ENCODE peak calls at places on chromosomes 13 and 19, in ten cellular contexts. E is GM06990; A is caudate nucleus; Y is retina; U is tibial nerve; C is epithelial cell of esophagus; H is AG04449; X is A172; S is progenitor cell of endocrine pancreas; L is effector memory CD4-positive, alpha-beta T cell. M is an unnamed sample.

GRCh38 chr19:56637976-56638555 is 4.9 kb upstream of the SMIM17 start:
- DNase-seq in S (peak), U (no peak), E (no peak), L (peak), A (peak), H (peak), Y (peak), X (peak), C (peak), M (no peak)

GRCh38 chr13:43908156-43909126 is 28.7 kb downstream of the LACC1 start:
- DNase-seq in A (no peak), Y (peak), C (peak), L (no peak), E (no peak), U (no peak), X (peak), S (no peak), H (peak), M (no peak)

GRCh38 chr13:53821632-53822031 is 793.0 kb downstream of the OLFM4 start:
- DNase-seq in Y (peak), U (no peak), A (no peak), X (no peak), H (no peak), L (no peak), E (no peak), C (no peak), S (no peak), M (peak)

GRCh38 chr13:24106429-24106828 is 54.1 kb upstream of the SPATA13 start:
- DNase-seq in E (no peak), X (no peak), Y (no peak), L (no peak), S (no peak), C (no peak), U (no peak), H (no peak), A (peak), M (no peak)

GRCh38 chr19:2668188-2668763 is 34.2 kb downstream of the GNG7 start:
- DNase-seq in S (no peak), L (no peak), A (peak), X (no peak), U (no peak), E (no peak), Y (no peak), C (no peak), H (no peak), M (no peak)

GRCh38 chr19:12938536-12939291 is at the start of gene CALR:
- DNase-seq in E (no peak), C (peak), U (no peak), A (no peak), H (no peak), X (peak), S (no peak), L (no peak), Y (peak), M (no peak)

GRCh38 chr19:39878398-39878797 is 32.2 kb upstream of the FBL start:
- DNase-seq in X (no peak), U (no peak), H (no peak), S (no peak), Y (no peak), L (no peak), E (no peak), C (no peak), A (no peak), M (no peak)

GRCh38 chr13:74767031-74767430 is 632.8 kb upstream of the KLF12 start:
- DNase-seq in X (no peak), C (peak), Y (no peak), S (no peak), E (no peak), A (no peak), U (no peak), H (no peak), L (no peak), M (no peak)

GRCh38 chr19:53388168-53388567 is 6.8 kb upstream of the ZNF765 start:
- DNase-seq in S (no peak), X (no peak), H (no peak), U (no peak), L (no peak), E (no peak), Y (no peak), C (no peak), A (no peak), M (no peak)

GRCh38 chr13:33285420-33286124 is at the start of gene STARD13:
- DNase-seq in A (peak), S (peak), L (no peak), U (peak), X (peak), H (peak), C (peak), E (peak), Y (peak), M (peak)

GRCh38 chr13:46866150-46866549 is 30.7 kb downstream of the HTR2A start:
- DNase-seq in U (no peak), X (peak), A (peak), Y (no peak), H (no peak), L (no peak), S (peak), E (no peak), C (peak), M (peak)

GRCh38 chr13:26679411-26679810 is 81.2 kb downstream of the GPR12 start:
- DNase-seq in L (no peak), A (no peak), S (no peak), C (peak), Y (peak), E (no peak), U (no peak), X (peak), H (peak), M (no peak)

GRCh38 chr19:49374665-49375434 is 11.2 kb downstream of the DKKL1 start:
- DNase-seq in Y (no peak), H (no peak), U (no peak), S (no peak), A (no peak), C (no peak), E (no peak), L (no peak), X (no peak), M (no peak)

GRCh38 chr19:46217476-46217875 is 12.1 kb upstream of the IGFL1 start:
- DNase-seq in Y (no peak), H (no peak), S (no peak), X (no peak), L (no peak), A (no peak), C (no peak), U (no peak), E (no peak), M (no peak)

GRCh38 chr19:40265055-40265762 is 19.9 kb downstream of the AKT2 start:
- DNase-seq in C (no peak), H (no peak), E (no peak), U (no peak), A (no peak), L (no peak), X (no peak), S (no peak), Y (no peak), M (no peak)

GRCh38 chr19:34962281-34962944 is 1.6 kb downstream of the ZNF792 start:
- DNase-seq in E (no peak), Y (no peak), L (peak), U (no peak), S (no peak), C (no peak), A (no peak), H (no peak), X (peak), M (no peak)

GRCh38 chr13:103542648-103543047 is 476.4 kb upstream of the SLC10A2 start:
- DNase-seq in S (no peak), Y (no peak), L (no peak), X (no peak), U (no peak), A (no peak), C (no peak), H (no peak), E (no peak), M (no peak)

GRCh38 chr13:99432637-99433542 is 68.4 kb upstream of the TM9SF2 start:
- DNase-seq in E (peak), C (peak), Y (peak), U (peak), H (peak), S (no peak), A (peak), L (peak), X (peak), M (no peak)

GRCh38 chr13:37127706-37128241 is 22.3 kb upstream of the CSNK1A1L start:
- DNase-seq in L (no peak), X (no peak), H (peak), Y (no peak), E (no peak), A (peak), C (peak), S (no peak), U (no peak), M (no peak)

GRCh38 chr13:103238441-103238840 is 172.2 kb upstream of the SLC10A2 start:
- DNase-seq in E (no peak), Y (no peak), U (no peak), C (no peak), X (no peak), L (no peak), S (no peak), A (no peak), H (no peak), M (no peak)

GRCh38 chr13:30112602-30113435 is 194.5 kb downstream of the KATNAL1 start:
- DNase-seq in X (peak), S (peak), C (peak), L (peak), U (peak), E (no peak), Y (peak), A (peak), H (peak), M (peak)

GRCh38 chr19:4930664-4931063 is 21.4 kb downstream of the UHRF1 start:
- DNase-seq in S (no peak), H (no peak), E (no peak), Y (peak), C (no peak), L (no peak), X (peak), U (no peak), A (no peak), M (no peak)

GRCh38 chr13:39016789-39017188 is 21.1 kb downstream of the PROSER1 start:
- DNase-seq in X (peak), C (peak), H (no peak), A (no peak), Y (peak), E (no peak), L (no peak), U (no peak), S (no peak), M (peak)

GRCh38 chr19:13083627-13084026 is 19.0 kb downstream of the LYL1 start:
- DNase-seq in U (no peak), C (no peak), Y (no peak), H (no peak), S (no peak), L (no peak), X (no peak), E (no peak), A (peak), M (no peak)

GRCh38 chr13:51729853-51730553 is 74.0 kb downstream of the DHRS12 start:
- DNase-seq in C (peak), H (peak), L (no peak), E (no peak), Y (no peak), X (peak), A (no peak), S (no peak), U (no peak), M (no peak)

GRCh38 chr19:7540761-7541480 is 5.4 kb downstream of the PNPLA6 start:
- DNase-seq in L (no peak), Y (no peak), A (no peak), E (no peak), U (no peak), S (no peak), H (no peak), X (peak), C (peak), M (peak)

GRCh38 chr13:63124863-63125262 is 1709.2 kb upstream of the PCDH20 start:
- DNase-seq in C (peak), A (no peak), X (peak), E (no peak), Y (no peak), H (no peak), U (no peak), S (no peak), L (no peak), M (no peak)

GRCh38 chr13:25608181-25608580 is 236.4 kb downstream of the ATP8A2 start:
- DNase-seq in E (no peak), H (no peak), S (no peak), U (no peak), L (no peak), A (no peak), X (no peak), C (no peak), Y (no peak), M (no peak)

GRCh38 chr19:45492627-45493470 is 4.0 kb downstream of the RTN2 start:
- DNase-seq in U (no peak), H (no peak), X (no peak), S (no peak), E (peak), A (peak), Y (peak), C (peak), L (no peak), M (no peak)

GRCh38 chr19:3095375-3096191 is 1.4 kb downstream of the GNA11 start:
- DNase-seq in Y (no peak), C (peak), U (no peak), L (peak), X (no peak), S (no peak), A (no peak), E (peak), H (no peak), M (no peak)

GRCh38 chr13:76812206-76812882 is 73.9 kb downstream of the KCTD12 start:
- DNase-seq in E (no peak), S (no peak), H (no peak), L (no peak), Y (no peak), X (no peak), A (no peak), U (peak), C (no peak), M (peak)

GRCh38 chr19:5138606-5139594 is 170.0 kb downstream of the KDM4B start:
- DNase-seq in C (peak), U (no peak), Y (no peak), L (peak), H (no peak), E (peak), X (peak), A (no peak), S (no peak), M (no peak)

GRCh38 chr19:55857974-55858373 is 21.6 kb downstream of the NLRP4 start:
- DNase-seq in H (no peak), X (no peak), L (no peak), C (no peak), Y (no peak), E (no peak), A (no peak), S (no peak), U (no peak), M (no peak)

GRCh38 chr13:23467932-23468278 is 34.4 kb upstream of the SACS start:
- DNase-seq in X (no peak), A (no peak), E (no peak), S (no peak), L (no peak), U (no peak), C (no peak), Y (no peak), H (no peak), M (no peak)

GRCh38 chr13:42997381-42997780 is 5.3 kb upstream of the EPSTI1 start:
- DNase-seq in L (no peak), H (no peak), S (no peak), E (peak), U (no peak), X (no peak), C (no peak), Y (no peak), A (no peak), M (no peak)

GRCh38 chr13:45718063-45718462 is 15.9 kb downstream of the CBY2 start:
- DNase-seq in E (no peak), X (peak), L (no peak), H (no peak), S (no peak), C (peak), U (no peak), Y (peak), A (no peak), M (no peak)

GRCh38 chr13:26679945-26680516 is 80.6 kb downstream of the GPR12 start:
- DNase-seq in S (no peak), E (no peak), X (peak), C (no peak), A (no peak), U (no peak), L (no peak), H (no peak), Y (peak), M (peak)

GRCh38 chr13:101982903-101983302 is 418.9 kb downstream of the FGF14 start:
- DNase-seq in L (no peak), E (no peak), S (no peak), U (no peak), C (no peak), H (no peak), Y (no peak), A (no peak), X (no peak), M (no peak)

M was measured in glutamatergic neuron.